ENCODE peak calls at places on chromosomes 6 and 20, in five cellular contexts. One of them, this sample, is unnamed. For H3K4me1, the result is how much of the 10 kb centered on the place peaks cover.

GRCh38 chr6:3280866-3281465 is 22.2 kb downstream of the PSMG4 start:
- DNase-seq in Karpas-422: no peak
- DNase-seq in tibial nerve: no peak
- DNase-seq in CD4-positive, alpha-beta memory T cell: no peak
- DNase-seq in upper lobe of right lung: peak
- DNase-seq in this sample: no peak

GRCh38 chr6:117909638-117910037 is 2.6 kb downstream of the SLC35F1 start:
- DNase-seq in Karpas-422: no peak
- DNase-seq in tibial nerve: no peak
- DNase-seq in CD4-positive, alpha-beta memory T cell: no peak
- DNase-seq in upper lobe of right lung: no peak
- DNase-seq in this sample: no peak

GRCh38 chr20:53786445-53787267 is 193.0 kb upstream of the ZNF217 start:
- DNase-seq in Karpas-422: no peak
- DNase-seq in tibial nerve: no peak
- DNase-seq in CD4-positive, alpha-beta memory T cell: no peak
- DNase-seq in upper lobe of right lung: no peak
- DNase-seq in this sample: no peak

GRCh38 chr20:32538526-32538918 is 46.6 kb downstream of the NOL4L start:
- DNase-seq in Karpas-422: peak
- DNase-seq in tibial nerve: no peak
- DNase-seq in CD4-positive, alpha-beta memory T cell: peak
- DNase-seq in upper lobe of right lung: no peak
- DNase-seq in this sample: peak

GRCh38 chr20:53524589-53525311 is 68.9 kb downstream of the ZNF217 start:
- DNase-seq in Karpas-422: no peak
- DNase-seq in tibial nerve: no peak
- DNase-seq in CD4-positive, alpha-beta memory T cell: no peak
- DNase-seq in upper lobe of right lung: no peak
- DNase-seq in this sample: no peak

GRCh38 chr6:170290306-170291128 is at the start of gene DLL1:
- DNase-seq in Karpas-422: peak
- DNase-seq in tibial nerve: no peak
- DNase-seq in CD4-positive, alpha-beta memory T cell: no peak
- DNase-seq in upper lobe of right lung: no peak
- DNase-seq in this sample: no peak

GRCh38 chr6:83461438-83461837 is 30.6 kb upstream of the ME1 start:
- DNase-seq in Karpas-422: no peak
- DNase-seq in tibial nerve: no peak
- DNase-seq in CD4-positive, alpha-beta memory T cell: no peak
- DNase-seq in upper lobe of right lung: no peak
- DNase-seq in this sample: no peak

GRCh38 chr6:52544325-52545022 is 32.4 kb downstream of the TRAM2 start:
- DNase-seq in Karpas-422: no peak
- DNase-seq in tibial nerve: no peak
- DNase-seq in CD4-positive, alpha-beta memory T cell: no peak
- DNase-seq in upper lobe of right lung: no peak
- DNase-seq in this sample: no peak

GRCh38 chr6:84762220-84762940 is 2.0 kb downstream of the TBX18 start:
- DNase-seq in Karpas-422: no peak
- DNase-seq in tibial nerve: peak
- DNase-seq in CD4-positive, alpha-beta memory T cell: no peak
- DNase-seq in upper lobe of right lung: no peak
- DNase-seq in this sample: no peak

GRCh38 chr20:63625771-63626423 is 1.0 kb downstream of the GMEB2 start:
- DNase-seq in Karpas-422: peak
- DNase-seq in tibial nerve: no peak
- DNase-seq in CD4-positive, alpha-beta memory T cell: no peak
- DNase-seq in upper lobe of right lung: peak
- DNase-seq in this sample: no peak

GRCh38 chr6:43676962-43677606 is 10.5 kb downstream of the MRPS18A start:
- DNase-seq in Karpas-422: no peak
- DNase-seq in tibial nerve: no peak
- DNase-seq in CD4-positive, alpha-beta memory T cell: no peak
- DNase-seq in upper lobe of right lung: no peak
- DNase-seq in this sample: no peak

GRCh38 chr20:41182296-41183212 is 45.2 kb downstream of the PLCG1 start:
- DNase-seq in Karpas-422: no peak
- DNase-seq in tibial nerve: peak
- DNase-seq in CD4-positive, alpha-beta memory T cell: no peak
- DNase-seq in upper lobe of right lung: no peak
- DNase-seq in this sample: no peak

GRCh38 chr6:37680668-37681067 is 17.0 kb downstream of the MDGA1 start:
- DNase-seq in Karpas-422: no peak
- DNase-seq in tibial nerve: no peak
- DNase-seq in CD4-positive, alpha-beta memory T cell: no peak
- DNase-seq in upper lobe of right lung: no peak
- DNase-seq in this sample: no peak

GRCh38 chr6:157813757-157814455 is 9.1 kb upstream of the SNX9 start:
- DNase-seq in Karpas-422: no peak
- DNase-seq in tibial nerve: no peak
- DNase-seq in CD4-positive, alpha-beta memory T cell: no peak
- DNase-seq in upper lobe of right lung: no peak
- DNase-seq in this sample: no peak

GRCh38 chr20:54043044-54043967 is 27.1 kb downstream of the BCAS1 start:
- DNase-seq in Karpas-422: no peak
- DNase-seq in tibial nerve: no peak
- DNase-seq in CD4-positive, alpha-beta memory T cell: no peak
- DNase-seq in upper lobe of right lung: no peak
- DNase-seq in this sample: no peak

GRCh38 chr6:140059947-140060346 is 685.5 kb upstream of the CITED2 start:
- DNase-seq in Karpas-422: no peak
- DNase-seq in tibial nerve: no peak
- DNase-seq in CD4-positive, alpha-beta memory T cell: no peak
- DNase-seq in upper lobe of right lung: no peak
- DNase-seq in this sample: no peak

GRCh38 chr6:94862116-94862515 is 715.2 kb upstream of the MANEA start:
- DNase-seq in Karpas-422: no peak
- DNase-seq in tibial nerve: no peak
- DNase-seq in CD4-positive, alpha-beta memory T cell: no peak
- DNase-seq in upper lobe of right lung: no peak
- DNase-seq in this sample: no peak

GRCh38 chr6:137852346-137852745 is 14.7 kb upstream of the TNFAIP3 start:
- DNase-seq in Karpas-422: no peak
- DNase-seq in tibial nerve: no peak
- DNase-seq in CD4-positive, alpha-beta memory T cell: no peak
- DNase-seq in upper lobe of right lung: no peak
- DNase-seq in this sample: no peak

GRCh38 chr6:137849709-137850093 is 17.4 kb upstream of the TNFAIP3 start:
- DNase-seq in Karpas-422: no peak
- DNase-seq in tibial nerve: no peak
- DNase-seq in CD4-positive, alpha-beta memory T cell: no peak
- DNase-seq in upper lobe of right lung: no peak
- DNase-seq in this sample: no peak

GRCh38 chr6:137851669-137852068 is 15.4 kb upstream of the TNFAIP3 start:
- DNase-seq in Karpas-422: no peak
- DNase-seq in tibial nerve: no peak
- DNase-seq in CD4-positive, alpha-beta memory T cell: no peak
- DNase-seq in upper lobe of right lung: no peak
- DNase-seq in this sample: no peak

GRCh38 chr6:137850137-137850714 is 16.8 kb upstream of the TNFAIP3 start:
- DNase-seq in Karpas-422: no peak
- DNase-seq in tibial nerve: no peak
- DNase-seq in CD4-positive, alpha-beta memory T cell: no peak
- DNase-seq in upper lobe of right lung: no peak
- DNase-seq in this sample: no peak

DNA sequence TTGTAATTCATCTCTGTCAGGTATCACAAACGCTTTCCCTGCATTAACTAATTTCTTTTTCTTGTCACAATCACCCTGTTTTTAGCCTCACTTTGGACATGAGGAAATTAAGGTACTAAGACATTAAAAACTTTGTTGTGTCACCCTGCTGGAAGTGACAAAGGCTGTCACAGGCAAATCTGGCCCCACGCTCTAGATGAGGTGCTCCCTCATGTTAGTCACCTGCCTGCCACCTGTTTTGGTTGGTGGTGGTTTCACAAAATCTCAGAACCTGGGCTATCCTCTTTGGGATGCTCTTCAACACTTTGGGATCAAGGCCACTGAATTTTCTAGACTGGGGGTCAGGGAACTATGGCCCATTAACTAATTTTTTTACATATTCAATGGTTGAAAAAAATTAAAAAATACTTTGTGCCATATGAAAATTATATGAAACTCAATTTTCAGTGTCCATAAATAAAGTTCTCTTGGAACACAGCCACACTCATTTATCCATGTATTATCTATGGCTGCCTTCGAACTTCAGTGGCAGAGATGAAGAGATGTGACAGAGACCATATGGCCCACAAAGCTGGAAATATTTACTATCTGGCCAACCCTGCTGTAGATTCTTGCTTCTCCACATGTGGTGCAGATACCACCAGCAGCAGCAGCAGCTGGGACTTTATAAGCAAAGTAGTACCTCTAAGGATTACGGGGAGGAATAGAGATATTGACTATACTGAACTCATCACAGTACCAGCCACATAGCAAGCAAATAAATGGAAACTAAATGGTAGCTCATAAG is 16.1 kb upstream of the TNFAIP3 start:
- DNase-seq in Karpas-422: no peak
- DNase-seq in tibial nerve: no peak
- DNase-seq in CD4-positive, alpha-beta memory T cell: no peak
- DNase-seq in upper lobe of right lung: no peak
- DNase-seq in this sample: no peak
- H3K4me1 ChIP-seq in Karpas-422: half or more
- H3K4me1 ChIP-seq in tibial nerve: under half
- H3K4me1 ChIP-seq in CD4-positive, alpha-beta memory T cell: under half
- H3K4me1 ChIP-seq in upper lobe of right lung: under half
- H3K4me1 ChIP-seq in this sample: under half

GRCh38 chr6:1029196-1029595 is 282.7 kb upstream of the FOXQ1 start:
- DNase-seq in Karpas-422: no peak
- DNase-seq in tibial nerve: no peak
- DNase-seq in CD4-positive, alpha-beta memory T cell: no peak
- DNase-seq in upper lobe of right lung: no peak
- DNase-seq in this sample: no peak

GRCh38 chr6:1028744-1029143 is 283.2 kb upstream of the FOXQ1 start:
- DNase-seq in Karpas-422: no peak
- DNase-seq in tibial nerve: no peak
- DNase-seq in CD4-positive, alpha-beta memory T cell: no peak
- DNase-seq in upper lobe of right lung: no peak
- DNase-seq in this sample: no peak

GRCh38 chr6:1025821-1026220 is 286.1 kb upstream of the FOXQ1 start:
- DNase-seq in Karpas-422: no peak
- DNase-seq in tibial nerve: no peak
- DNase-seq in CD4-positive, alpha-beta memory T cell: no peak
- DNase-seq in upper lobe of right lung: no peak
- DNase-seq in this sample: no peak

GRCh38 chr6:1027795-1028569 is 283.9 kb upstream of the FOXQ1 start:
- DNase-seq in Karpas-422: no peak
- DNase-seq in tibial nerve: no peak
- DNase-seq in CD4-positive, alpha-beta memory T cell: no peak
- DNase-seq in upper lobe of right lung: no peak
- DNase-seq in this sample: no peak

DNA sequence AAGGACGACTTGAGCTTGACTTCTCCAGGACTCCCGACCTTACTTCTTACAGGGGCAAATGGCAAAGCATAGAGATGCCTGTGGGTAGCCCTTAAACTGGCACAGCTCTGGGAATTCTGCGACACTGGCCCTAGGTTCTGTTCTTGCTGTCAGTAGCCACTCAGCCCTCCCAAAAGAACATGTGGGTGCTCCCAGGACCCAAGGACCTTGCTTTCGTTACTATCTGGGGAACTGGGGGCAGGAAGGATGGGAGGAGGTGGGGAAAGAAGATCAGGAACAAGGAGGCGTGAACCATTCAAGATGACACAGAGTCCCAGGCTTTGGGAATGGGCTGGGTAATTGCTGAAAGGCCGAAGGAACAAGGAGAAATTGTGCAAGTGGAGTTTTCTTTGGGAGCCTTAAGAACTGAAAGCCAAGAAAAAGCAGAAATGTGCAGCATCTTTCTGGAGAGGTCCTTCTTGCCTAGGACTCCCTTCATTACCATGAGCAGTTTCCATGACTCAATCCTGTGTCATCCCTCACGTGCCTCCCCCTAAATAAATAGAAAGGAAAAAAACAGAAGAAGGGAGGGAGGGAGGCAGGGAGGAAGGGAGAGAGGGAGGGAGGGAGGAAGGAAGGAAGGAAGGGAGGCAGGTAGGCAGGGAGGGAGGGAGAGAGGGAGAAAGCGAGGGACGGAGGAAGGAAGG is 284.6 kb upstream of the FOXQ1 start:
- DNase-seq in Karpas-422: no peak
- DNase-seq in tibial nerve: no peak
- DNase-seq in CD4-positive, alpha-beta memory T cell: no peak
- DNase-seq in upper lobe of right lung: no peak
- DNase-seq in this sample: no peak
- H3K4me1 ChIP-seq in Karpas-422: under half
- H3K4me1 ChIP-seq in tibial nerve: under half
- H3K4me1 ChIP-seq in CD4-positive, alpha-beta memory T cell: under half
- H3K4me1 ChIP-seq in upper lobe of right lung: under half
- H3K4me1 ChIP-seq in this sample: under half

GRCh38 chr20:44620030-44620429 is 31.5 kb downstream of the ADA start:
- DNase-seq in Karpas-422: no peak
- DNase-seq in tibial nerve: no peak
- DNase-seq in CD4-positive, alpha-beta memory T cell: no peak
- DNase-seq in upper lobe of right lung: no peak
- DNase-seq in this sample: no peak

GRCh38 chr20:44618318-44618731 is 33.2 kb downstream of the ADA start:
- DNase-seq in Karpas-422: no peak
- DNase-seq in tibial nerve: no peak
- DNase-seq in CD4-positive, alpha-beta memory T cell: peak
- DNase-seq in upper lobe of right lung: peak
- DNase-seq in this sample: peak

GRCh38 chr20:44621939-44622338 is 29.6 kb downstream of the ADA start:
- DNase-seq in Karpas-422: no peak
- DNase-seq in tibial nerve: no peak
- DNase-seq in CD4-positive, alpha-beta memory T cell: no peak
- DNase-seq in upper lobe of right lung: no peak
- DNase-seq in this sample: no peak

GRCh38 chr20:44621325-44621724 is 30.2 kb downstream of the ADA start:
- DNase-seq in Karpas-422: no peak
- DNase-seq in tibial nerve: no peak
- DNase-seq in CD4-positive, alpha-beta memory T cell: no peak
- DNase-seq in upper lobe of right lung: no peak
- DNase-seq in this sample: no peak

GRCh38 chr20:44619294-44619693 is 32.2 kb downstream of the ADA start:
- DNase-seq in Karpas-422: no peak
- DNase-seq in tibial nerve: no peak
- DNase-seq in CD4-positive, alpha-beta memory T cell: no peak
- DNase-seq in upper lobe of right lung: no peak
- DNase-seq in this sample: no peak
- H3K4me1 ChIP-seq in Karpas-422: under half
- H3K4me1 ChIP-seq in tibial nerve: under half
- H3K4me1 ChIP-seq in CD4-positive, alpha-beta memory T cell: under half
- H3K4me1 ChIP-seq in upper lobe of right lung: under half
- H3K4me1 ChIP-seq in this sample: under half

GRCh38 chr6:28137458-28138020 is 4.1 kb upstream of the ZKSCAN8 start:
- DNase-seq in Karpas-422: peak
- DNase-seq in tibial nerve: no peak
- DNase-seq in CD4-positive, alpha-beta memory T cell: peak
- DNase-seq in upper lobe of right lung: no peak
- DNase-seq in this sample: peak

GRCh38 chr6:28135393-28135792 is 6.3 kb upstream of the ZKSCAN8 start:
- DNase-seq in Karpas-422: peak
- DNase-seq in tibial nerve: no peak
- DNase-seq in CD4-positive, alpha-beta memory T cell: no peak
- DNase-seq in upper lobe of right lung: no peak
- DNase-seq in this sample: no peak

GRCh38 chr6:28134015-28134414 is 7.7 kb upstream of the ZKSCAN8 start:
- DNase-seq in Karpas-422: peak
- DNase-seq in tibial nerve: no peak
- DNase-seq in CD4-positive, alpha-beta memory T cell: peak
- DNase-seq in upper lobe of right lung: no peak
- DNase-seq in this sample: no peak

GRCh38 chr6:28136585-28137457 is 4.9 kb upstream of the ZKSCAN8 start:
- DNase-seq in Karpas-422: peak
- DNase-seq in tibial nerve: peak
- DNase-seq in CD4-positive, alpha-beta memory T cell: peak
- DNase-seq in upper lobe of right lung: peak
- DNase-seq in this sample: peak

GRCh38 chr6:28134716-28135115 is 7.0 kb upstream of the ZKSCAN8 start:
- DNase-seq in Karpas-422: no peak
- DNase-seq in tibial nerve: no peak
- DNase-seq in CD4-positive, alpha-beta memory T cell: no peak
- DNase-seq in upper lobe of right lung: no peak
- DNase-seq in this sample: no peak
- H3K4me1 ChIP-seq in Karpas-422: under half
- H3K4me1 ChIP-seq in tibial nerve: under half
- H3K4me1 ChIP-seq in CD4-positive, alpha-beta memory T cell: under half
- H3K4me1 ChIP-seq in upper lobe of right lung: under half
- H3K4me1 ChIP-seq in this sample: under half